ENCODE peak calls at places on chromosome 22, in six cellular contexts. I is IMR-90, O is HCT116, L is gastrocnemius medialis, J is uterus, C is tibial nerve. G is an unnamed sample. For H3K4me1, the result is how much of the 10 kb centered on the place peaks cover.

GRCh38 chr22:42688241-42688913 is 32.3 kb downstream of the A4GALT start:
- DNase-seq in I (peak), O (no peak), L (peak), J (peak), C (peak), G (peak)

GRCh38 chr22:29914991-29915390 is 32.0 kb downstream of the MTMR3 start:
- DNase-seq in I (no peak), O (no peak), L (no peak), J (no peak), C (no peak), G (no peak)

GRCh38 chr22:44033689-44034088 is 9.6 kb downstream of the PARVB start:
- DNase-seq in I (peak), O (no peak), L (peak), J (no peak), C (no peak), G (no peak)

GRCh38 chr22:27705391-27706080 is 96.0 kb downstream of the MN1 start:
- DNase-seq in I (no peak), O (no peak), L (peak), J (no peak), C (no peak), G (no peak)

GRCh38 chr22:40524392-40525249 is 111.9 kb downstream of the MRTFA start:
- DNase-seq in I (peak), O (no peak), L (no peak), J (no peak), C (no peak), G (no peak)

GRCh38 chr22:37274380-37274862 is 7.9 kb upstream of the CYTH4 start:
- DNase-seq in I (no peak), O (no peak), L (peak), J (no peak), C (peak), G (peak)

GRCh38 chr22:31825513-31825912 is 71.7 kb downstream of the DEPDC5 start:
- DNase-seq in I (no peak), O (no peak), L (no peak), J (no peak), C (no peak), G (no peak)

GRCh38 chr22:17451251-17451765 is 82.0 kb downstream of the CECR2 start:
- DNase-seq in I (no peak), O (no peak), L (no peak), J (no peak), C (no peak), G (no peak)

GRCh38 chr22:37627545-37627944 is 11.9 kb upstream of the SH3BP1 start:
- DNase-seq in I (no peak), O (no peak), L (no peak), J (no peak), C (no peak), G (no peak)

GRCh38 chr22:41768420-41768819 is 32.1 kb upstream of the CCDC134 start:
- DNase-seq in I (peak), O (no peak), L (no peak), J (no peak), C (no peak), G (peak)

GRCh38 chr22:30252411-30253204 is 6.0 kb upstream of the LIF start:
- DNase-seq in I (no peak), O (peak), L (no peak), J (no peak), C (no peak), G (no peak)

GRCh38 chr22:36373258-36373579 is 14.5 kb downstream of the MYH9 start:
- DNase-seq in I (peak), O (no peak), L (no peak), J (no peak), C (peak), G (peak)

GRCh38 chr22:17637490-17638181 is 921 bp upstream of the BCL2L13 start:
- DNase-seq in I (no peak), O (no peak), L (no peak), J (no peak), C (no peak), G (no peak)

GRCh38 chr22:26713823-26714449 is 56.5 kb downstream of the MIAT start:
- DNase-seq in I (no peak), O (no peak), L (no peak), J (no peak), C (no peak), G (no peak)

GRCh38 chr22:38401336-38402084 is 53.5 kb downstream of the KCNJ4 start:
- DNase-seq in I (no peak), O (no peak), L (no peak), J (no peak), C (no peak), G (peak)

GRCh38 chr22:40782521-40782920 is 36.6 kb downstream of the SLC25A17 start:
- DNase-seq in I (no peak), O (no peak), L (no peak), J (no peak), C (no peak), G (no peak)

GRCh38 chr22:30483169-30483568 is 11.4 kb upstream of the SEC14L3 start:
- DNase-seq in I (no peak), O (no peak), L (no peak), J (no peak), C (no peak), G (no peak)

GRCh38 chr22:46830001-46830715 is 67.7 kb downstream of the TBC1D22A start:
- DNase-seq in I (peak), O (no peak), L (no peak), J (no peak), C (peak), G (peak)

GRCh38 chr22:47287516-47287915 is 525.1 kb downstream of the TBC1D22A start:
- DNase-seq in I (no peak), O (no peak), L (no peak), J (no peak), C (no peak), G (no peak)

GRCh38 chr22:47276219-47276843 is 513.9 kb downstream of the TBC1D22A start:
- DNase-seq in I (no peak), O (no peak), L (no peak), J (no peak), C (no peak), G (no peak)

GRCh38 chr22:23269441-23270211 is 89.3 kb downstream of the BCR start:
- DNase-seq in I (no peak), O (no peak), L (no peak), J (no peak), C (no peak), G (no peak)

GRCh38 chr22:35230839-35231584 is 26.3 kb upstream of the HMGXB4 start:
- DNase-seq in I (no peak), O (peak), L (no peak), J (no peak), C (no peak), G (no peak)

GRCh38 chr22:48760481-48761238 is 1067.0 kb downstream of the BRD1 start:
- DNase-seq in I (no peak), O (no peak), L (no peak), J (no peak), C (no peak), G (peak)

GRCh38 chr22:31579835-31580242 is 82.2 kb downstream of the PISD start:
- DNase-seq in I (no peak), O (no peak), L (no peak), J (no peak), C (no peak), G (no peak)

GRCh38 chr22:39612811-39613548 is 42.4 kb downstream of the CACNA1I start:
- DNase-seq in I (no peak), O (no peak), L (no peak), J (no peak), C (no peak), G (no peak)

GRCh38 chr22:37492428-37493344 is 6.5 kb upstream of the MFNG start:
- DNase-seq in I (peak), O (no peak), L (no peak), J (no peak), C (peak), G (peak)

GRCh38 chr22:25024895-25025294 is 72.4 kb downstream of the KIAA1671 start:
- DNase-seq in I (no peak), O (no peak), L (no peak), J (no peak), C (no peak), G (no peak)

GRCh38 chr22:30348395-30348794 is 8.3 kb downstream of the SF3A1 start:
- DNase-seq in I (no peak), O (no peak), L (no peak), J (no peak), C (no peak), G (no peak)

GRCh38 chr22:39349506-39349966 is 255 bp upstream of the SYNGR1 start:
- DNase-seq in I (no peak), O (no peak), L (no peak), J (peak), C (no peak), G (no peak)

GRCh38 chr22:38027487-38027886 is 29.7 kb upstream of the PICK1 start:
- DNase-seq in I (no peak), O (no peak), L (no peak), J (no peak), C (no peak), G (no peak)

GRCh38 chr22:40526960-40527359 is 109.6 kb downstream of the MRTFA start:
- DNase-seq in I (no peak), O (no peak), L (no peak), J (no peak), C (no peak), G (no peak)

GRCh38 chr22:44116331-44116730 is 64.4 kb upstream of the PARVG start:
- DNase-seq in I (no peak), O (no peak), L (no peak), J (no peak), C (no peak), G (no peak)

GRCh38 chr22:27772370-27773235 is 29.0 kb downstream of the MN1 start:
- DNase-seq in I (no peak), O (no peak), L (no peak), J (no peak), C (no peak), G (no peak)

GRCh38 chr22:48167238-48167637 is 1404.8 kb downstream of the TBC1D22A start:
- DNase-seq in I (no peak), O (no peak), L (no peak), J (no peak), C (no peak), G (no peak)

GRCh38 chr22:38700271-38700788 is 413 bp downstream of the JOSD1 start:
- DNase-seq in I (no peak), O (no peak), L (no peak), J (no peak), C (no peak), G (peak)

GRCh38 chr22:44088976-44089570 is 65.0 kb downstream of the PARVB start:
- DNase-seq in I (peak), O (no peak), L (peak), J (no peak), C (no peak), G (peak)

GRCh38 chr22:48804811-48805301 is 1022.8 kb downstream of the BRD1 start:
- DNase-seq in I (no peak), O (no peak), L (no peak), J (no peak), C (no peak), G (no peak)

DNA sequence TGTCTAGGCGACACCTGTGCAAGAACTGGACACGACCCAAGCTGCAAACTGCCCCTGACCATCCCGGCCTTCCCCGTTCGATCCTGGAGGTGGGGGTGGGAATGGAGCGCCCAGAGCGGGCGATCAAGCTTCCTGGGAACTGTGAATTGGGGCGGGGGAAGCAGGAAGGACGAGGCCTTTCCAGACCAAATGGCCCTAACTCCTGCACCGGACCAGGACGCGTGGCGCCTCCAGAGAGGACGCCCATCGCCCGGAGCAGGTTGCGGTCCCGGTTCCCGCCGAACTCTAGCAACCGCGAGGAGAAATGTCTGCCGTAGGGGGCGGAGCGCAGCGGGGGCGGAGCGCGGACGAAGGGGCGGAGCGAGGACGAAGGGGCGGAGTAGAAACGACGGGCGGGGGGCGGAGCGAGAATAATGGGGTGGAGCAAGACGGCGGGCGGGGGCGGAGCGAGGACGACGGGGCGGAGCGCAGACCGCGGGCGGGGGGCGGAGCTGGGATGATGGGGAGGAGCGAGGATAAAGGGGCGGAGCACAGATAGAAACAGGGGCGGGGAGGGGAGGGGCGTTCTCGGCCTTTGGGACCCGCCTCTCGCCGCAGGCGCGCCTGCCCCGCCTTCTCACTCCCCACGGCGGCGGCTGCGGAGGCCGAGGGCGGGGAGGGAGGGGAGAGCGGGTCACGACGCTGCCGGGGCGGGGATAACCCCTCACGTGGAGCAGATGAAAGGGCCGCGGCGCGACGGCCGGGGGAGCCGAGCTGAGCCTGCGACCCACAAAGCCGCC is at the start of gene ZNRF3:
- DNase-seq in I (peak), O (peak), L (peak), J (peak), C (peak), G (peak)
- TF ChIP-seq POLR2A in I (peak), O (peak), L (peak), J (peak), C (no peak), G (no peak)

DNA sequence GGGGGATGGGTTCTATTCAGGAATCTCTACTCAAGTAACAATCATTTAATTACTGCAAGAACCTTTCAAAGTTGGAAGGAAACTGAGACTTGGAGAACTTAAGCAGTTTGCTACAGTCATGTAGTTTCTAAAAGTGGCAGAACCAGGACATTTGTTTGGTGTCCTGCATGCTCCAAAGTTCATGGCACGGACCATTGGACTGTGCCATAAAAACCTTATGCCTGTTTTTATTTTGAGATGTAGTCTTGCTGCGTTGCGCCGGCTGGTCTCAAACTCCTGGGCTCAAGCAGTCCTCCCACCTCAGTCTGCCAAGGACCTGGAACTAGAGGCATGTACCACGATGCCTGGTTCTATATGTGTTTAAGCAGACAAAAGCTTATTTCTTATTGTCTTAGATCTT is 18.6 kb upstream of the AIFM3 start:
- DNase-seq in I (no peak), O (no peak), L (no peak), J (no peak), C (no peak), G (no peak)
- H3K4me1 ChIP-seq in I (under half), O (under half), L (under half), J (under half), C (under half), G (under half)

DNA sequence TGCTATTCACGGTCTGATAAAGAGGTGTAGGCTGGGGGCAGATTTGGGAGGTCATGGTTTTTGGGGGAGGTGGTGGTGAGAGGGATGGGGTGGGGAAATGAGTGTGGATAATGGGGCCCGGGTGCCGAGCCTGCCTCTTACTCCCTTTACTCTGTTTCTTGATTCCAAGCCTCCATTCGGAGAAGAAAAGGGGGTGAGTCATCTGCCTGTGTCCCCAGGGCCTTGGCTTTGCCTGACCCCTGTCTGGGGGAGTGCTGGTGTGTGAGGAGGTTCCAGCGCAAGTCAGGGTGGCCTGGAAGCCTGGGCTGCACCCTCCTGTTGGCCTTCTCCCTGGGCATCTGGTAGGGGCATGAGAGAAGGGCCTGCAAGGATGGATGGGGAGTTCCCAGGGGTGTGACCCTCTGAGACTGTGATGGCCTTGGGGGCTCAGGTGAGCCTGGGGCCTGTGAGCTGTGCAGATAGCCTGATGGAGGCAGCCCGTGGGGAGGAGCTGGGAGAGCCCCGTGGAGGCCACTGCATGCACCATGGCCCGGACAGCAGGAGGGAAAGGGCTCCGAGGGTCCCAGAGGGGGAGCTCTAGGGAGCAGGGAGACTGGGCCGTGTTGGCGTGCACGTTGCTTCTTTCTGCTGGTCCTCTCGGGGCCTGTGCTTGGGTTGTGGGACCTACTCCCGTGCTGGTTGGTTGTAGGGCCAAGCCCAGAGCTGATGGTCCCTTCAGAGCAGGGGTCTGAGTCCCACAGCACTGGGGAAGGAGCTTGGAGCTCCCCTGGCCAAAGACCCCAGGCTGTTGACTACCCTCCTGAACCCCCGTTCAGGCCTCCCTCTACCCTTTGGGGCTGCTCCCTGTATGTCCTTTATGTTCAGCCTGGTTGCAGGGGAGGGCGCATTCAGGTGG is 26.3 kb upstream of the ACR start:
- DNase-seq in I (no peak), O (no peak), L (no peak), J (no peak), C (no peak), G (no peak)
- TF ChIP-seq POLR2A in I (no peak), O (no peak), L (no peak), J (no peak), C (no peak), G (no peak)

DNA sequence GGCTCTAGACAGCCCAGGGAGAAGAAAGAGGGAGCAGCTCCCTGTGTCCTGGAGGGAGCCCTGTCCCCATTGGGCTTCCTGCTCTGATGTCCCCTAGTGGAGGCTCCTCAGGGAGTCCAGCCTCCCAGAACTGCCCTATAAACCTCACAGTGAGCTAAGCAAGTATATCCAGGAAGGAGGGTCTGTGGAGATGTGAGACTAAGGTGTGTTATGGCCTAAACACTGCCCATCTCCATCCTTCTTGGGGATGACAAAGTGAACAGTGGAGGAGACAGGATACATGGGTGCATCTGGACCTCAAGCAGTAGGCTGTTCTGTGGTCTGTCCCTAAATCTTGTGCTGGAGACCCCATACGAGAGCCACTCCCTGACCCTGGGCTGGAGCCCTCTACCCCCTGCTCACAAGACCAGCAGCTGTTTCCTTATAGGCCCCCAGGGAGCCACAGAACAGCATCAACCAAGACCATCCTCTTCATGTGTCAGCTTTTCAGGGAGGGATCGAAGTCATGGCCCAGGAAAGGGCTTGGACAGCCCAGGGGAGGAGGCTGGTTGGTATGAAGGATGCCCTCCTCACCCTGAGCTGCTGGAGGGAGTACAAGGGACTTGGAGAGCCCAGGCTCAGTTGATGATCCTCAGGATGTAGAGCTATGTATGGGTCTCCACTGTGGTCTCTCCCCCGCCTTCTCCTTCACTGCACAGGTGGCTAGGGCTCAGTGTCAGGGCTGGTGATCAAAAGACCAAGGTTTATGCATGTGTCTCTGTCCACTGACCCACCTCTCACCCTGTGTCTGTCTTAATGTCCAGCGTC is 49.7 kb upstream of the TOP3B start:
- DNase-seq in I (no peak), O (no peak), L (no peak), J (no peak), C (no peak), G (no peak)
- H3K4me1 ChIP-seq in I (under half), O (under half), L (under half), J (under half), C (under half), G (under half)

GRCh38 chr22:45227645-45228400 is 12.9 kb downstream of the KIAA0930 start:
- DNase-seq in I (no peak), O (no peak), L (no peak), J (no peak), C (no peak), G (no peak)
- TF ChIP-seq POLR2A in I (no peak), O (no peak), L (no peak), J (no peak), C (no peak), G (no peak)

GRCh38 chr22:32850157-32850556 is 48.7 kb downstream of the TIMP3 start:
- DNase-seq in I (no peak), O (no peak), L (no peak), J (no peak), C (no peak), G (no peak)

GRCh38 chr22:32847067-32847491 is 45.6 kb downstream of the TIMP3 start:
- DNase-seq in I (no peak), O (no peak), L (no peak), J (peak), C (peak), G (peak)

GRCh38 chr22:32850591-32851517 is 49.3 kb downstream of the TIMP3 start:
- DNase-seq in I (no peak), O (no peak), L (peak), J (peak), C (peak), G (peak)

GRCh38 chr22:32848226-32848625 is 46.7 kb downstream of the TIMP3 start:
- DNase-seq in I (no peak), O (no peak), L (no peak), J (no peak), C (no peak), G (no peak)

DNA sequence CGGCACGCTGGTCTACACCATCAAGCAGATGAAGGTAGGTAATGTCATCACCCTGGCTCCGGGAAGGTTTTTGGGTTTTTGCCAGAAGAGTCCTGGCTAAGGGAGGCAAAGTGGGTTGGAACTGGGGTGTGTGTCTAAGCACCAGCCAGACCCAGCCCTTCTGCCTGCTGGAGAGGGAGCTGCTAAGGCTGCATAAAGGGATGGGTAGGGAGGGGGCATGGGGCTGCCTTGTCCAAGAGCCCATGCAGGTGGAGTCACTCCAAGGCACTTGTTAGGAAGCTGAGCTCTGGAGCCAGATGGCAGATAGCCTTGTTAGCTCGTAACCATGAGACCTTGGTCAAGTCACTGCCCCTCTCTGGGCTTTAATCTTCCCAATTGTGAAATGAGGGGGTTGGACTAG is 48.0 kb downstream of the TIMP3 start:
- DNase-seq in I (no peak), O (no peak), L (no peak), J (no peak), C (no peak), G (no peak)
- H3K4me1 ChIP-seq in I (under half), O (under half), L (under half), J (under half), C (under half), G (under half)

G was measured in adrenal gland.